ENCODE peak calls at places on chromosomes 1 and 21, in eight cellular contexts. X is nephron progenitor cell, O is mucosa of descending colon, N is body of pancreas, C is pancreas, M is psoas muscle, D is WTC11, L is AG09309. G is an unnamed sample.

GRCh38 chr21:41508415-41509205 is 652 bp upstream of the TMPRSS2 start:
- DNase-seq in C (peak), N (peak), X (no peak), O (no peak), D (no peak), M (no peak), L (no peak), G (no peak)

GRCh38 chr1:21048462-21048861 is 128.2 kb downstream of the EIF4G3 start:
- DNase-seq in C (no peak), X (no peak), M (no peak), O (no peak), N (no peak), L (no peak), D (no peak), G (no peak)

GRCh38 chr21:18801468-18801867 is 397.9 kb upstream of the TMPRSS15 start:
- DNase-seq in M (no peak), N (no peak), O (no peak), X (no peak), C (no peak), D (peak), L (no peak), G (no peak)

GRCh38 chr1:246592695-246593094 is 26.4 kb downstream of the CNST start:
- DNase-seq in M (no peak), X (no peak), C (no peak), L (peak), N (no peak), O (no peak), D (no peak), G (no peak)

GRCh38 chr1:168509875-168510594 is 33.8 kb downstream of the XCL2 start:
- DNase-seq in M (no peak), X (no peak), L (no peak), D (no peak), C (no peak), N (no peak), O (no peak), G (no peak)

GRCh38 chr1:227942716-227943261 is 4.9 kb downstream of the WNT9A start:
- DNase-seq in D (no peak), X (no peak), M (no peak), O (peak), N (no peak), L (no peak), C (peak), G (no peak)

GRCh38 chr1:15584489-15585363 is at the start of gene AGMAT:
- DNase-seq in O (peak), M (peak), L (no peak), C (peak), X (peak), N (peak), D (peak), G (peak)

GRCh38 chr21:35658242-35658641 is 402.1 kb downstream of the SETD4 start:
- DNase-seq in X (no peak), L (peak), C (no peak), O (no peak), D (no peak), N (no peak), M (no peak), G (no peak)

GRCh38 chr1:2103266-2103900 is 53.2 kb downstream of the PRKCZ start:
- DNase-seq in C (no peak), X (no peak), L (no peak), O (no peak), N (peak), M (no peak), D (no peak), G (peak)

GRCh38 chr1:54120018-54120697 is 32.6 kb downstream of the CDCP2 start:
- DNase-seq in O (no peak), D (no peak), N (no peak), L (no peak), C (no peak), X (no peak), M (no peak), G (no peak)

GRCh38 chr1:54122131-54122751 is 30.6 kb downstream of the CDCP2 start:
- DNase-seq in C (no peak), X (peak), M (no peak), D (peak), N (peak), L (no peak), O (peak), G (no peak)

GRCh38 chr1:54120698-54121481 is 31.9 kb downstream of the CDCP2 start:
- DNase-seq in L (no peak), O (peak), C (no peak), D (no peak), N (no peak), X (no peak), M (no peak), G (no peak)

GRCh38 chr1:54122992-54123391 is 29.8 kb downstream of the CDCP2 start:
- DNase-seq in M (no peak), O (no peak), X (no peak), C (no peak), N (no peak), L (no peak), D (no peak), G (no peak)

DNA sequence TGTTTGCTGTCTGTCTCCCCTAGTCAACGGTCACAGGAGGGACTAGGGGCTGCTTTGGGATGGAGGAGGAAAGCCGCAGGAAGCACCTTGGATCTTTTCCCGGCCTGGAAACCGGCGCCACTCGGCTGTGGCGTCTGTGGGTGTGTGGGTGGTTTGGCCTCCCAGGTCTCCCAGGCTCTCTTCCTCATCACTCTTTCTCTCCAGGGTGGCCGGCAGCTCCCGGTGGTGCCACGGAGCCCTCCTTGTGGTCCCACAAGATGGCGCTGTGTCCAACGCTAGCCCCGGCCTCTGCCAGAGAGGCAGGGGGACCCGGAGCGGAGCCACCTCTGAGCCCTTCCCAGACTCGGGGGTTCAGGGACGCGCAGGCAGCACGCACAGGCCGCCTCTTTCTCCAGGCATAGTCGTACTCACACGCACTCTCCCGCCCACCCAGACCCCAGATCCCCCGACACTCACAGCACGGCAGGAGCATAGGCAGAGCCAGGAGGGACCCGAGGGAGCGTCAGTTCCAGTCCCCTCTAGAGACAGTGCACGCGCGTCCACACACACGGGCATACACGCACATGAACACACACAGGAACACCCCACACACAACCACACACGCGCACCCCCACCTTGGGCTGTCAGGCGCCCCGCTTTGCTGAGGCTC is 31.2 kb downstream of the CDCP2 start:
- DNase-seq in M (peak), D (peak), L (peak), C (peak), N (peak), O (peak), X (peak), G (peak)
- TF ChIP-seq CTCF in M (peak), D (peak), L (peak), C (peak), N (peak), O (peak), X (peak), G (peak)

GRCh38 chr21:17514124-17514481 is 1.3 kb downstream of the CXADR start:
- DNase-seq in N (no peak), M (no peak), X (no peak), O (no peak), C (no peak), D (no peak), L (no peak), G (no peak)

GRCh38 chr21:17519208-17519738 is 6.4 kb downstream of the CXADR start:
- DNase-seq in C (no peak), X (no peak), O (no peak), D (no peak), L (no peak), N (no peak), M (no peak), G (no peak)

GRCh38 chr21:17512245-17513213 is at the start of gene CXADR:
- DNase-seq in L (no peak), C (peak), O (peak), N (peak), D (peak), M (no peak), X (peak), G (peak)

GRCh38 chr21:17513214-17514123 is 626 bp downstream of the CXADR start:
- DNase-seq in O (no peak), D (peak), C (peak), M (no peak), N (peak), X (peak), L (no peak), G (no peak)
- TF ChIP-seq CTCF in O (no peak), D (no peak), C (no peak), M (no peak), N (peak), X (no peak), L (no peak), G (no peak)

GRCh38 chr1:43704838-43705237 is 2.5 kb upstream of the ST3GAL3 start:
- DNase-seq in M (peak), C (no peak), D (no peak), X (no peak), N (no peak), O (no peak), L (no peak), G (no peak)
- TF ChIP-seq CTCF in M (no peak), C (no peak), D (no peak), X (no peak), N (no peak), O (no peak), L (peak), G (no peak)

GRCh38 chr1:33634806-33635205 is 162.4 kb downstream of the ZSCAN20 start:
- DNase-seq in X (peak), O (no peak), L (no peak), M (peak), C (peak), D (peak), N (peak), G (peak)
- TF ChIP-seq CTCF in X (peak), O (peak), L (peak), M (peak), C (peak), D (peak), N (peak), G (peak)

G was measured in left ventricle myocardium inferior.